ENCODE peak calls at places on chromosomes 13 and 19, in six cellular contexts. K is left lung; E is GM23338; X is CD8-positive, alpha-beta T cell; O is ascending aorta; T is DND-41. J is an unnamed sample.

GRCh38 chr19:47471733-47472457 is at the start of gene SLC8A2:
- DNase-seq in O (peak), X (peak), T (peak), K (peak), E (peak), J (no peak)

GRCh38 chr19:7260161-7260560 is 34.1 kb downstream of the INSR start:
- DNase-seq in X (no peak), K (no peak), O (no peak), E (no peak), T (no peak), J (no peak)

GRCh38 chr13:34708914-34709313 is 233.2 kb upstream of the NBEA start:
- DNase-seq in T (no peak), K (no peak), E (no peak), X (no peak), O (no peak), J (no peak)

GRCh38 chr19:10842788-10843187 is 5.4 kb upstream of the C19orf38 start:
- DNase-seq in E (no peak), X (no peak), K (no peak), T (no peak), O (no peak), J (no peak)

GRCh38 chr19:4477034-4477801 is 5.1 kb downstream of the HDGFL2 start:
- DNase-seq in T (no peak), X (no peak), O (no peak), K (no peak), E (no peak), J (no peak)

GRCh38 chr13:32471187-32471922 is 43.4 kb upstream of the N4BP2L1 start:
- DNase-seq in O (no peak), T (no peak), X (no peak), K (peak), E (no peak), J (no peak)

GRCh38 chr13:20487927-20488326 is 37.7 kb downstream of the CRYL1 start:
- DNase-seq in X (no peak), T (peak), K (no peak), E (no peak), O (no peak), J (no peak)

GRCh38 chr19:16922949-16923348 is 34.1 kb downstream of the F2RL3 start:
- DNase-seq in E (no peak), T (no peak), X (no peak), O (no peak), K (no peak), J (no peak)

GRCh38 chr13:44306401-44307192 is 67.0 kb upstream of the SERP2 start:
- DNase-seq in K (no peak), X (no peak), E (peak), O (peak), T (peak), J (no peak)

GRCh38 chr19:46410205-46411087 is 2.9 kb downstream of the CCDC8 start:
- DNase-seq in E (no peak), O (no peak), T (no peak), X (no peak), K (no peak), J (no peak)

GRCh38 chr19:56403261-56403660 is 871 bp upstream of the ZNF583 start:
- DNase-seq in T (no peak), E (no peak), X (no peak), K (no peak), O (no peak), J (no peak)

GRCh38 chr19:43560687-43561086 is 14.6 kb downstream of the XRCC1 start:
- DNase-seq in K (no peak), X (peak), O (no peak), T (no peak), E (peak), J (no peak)

DNA sequence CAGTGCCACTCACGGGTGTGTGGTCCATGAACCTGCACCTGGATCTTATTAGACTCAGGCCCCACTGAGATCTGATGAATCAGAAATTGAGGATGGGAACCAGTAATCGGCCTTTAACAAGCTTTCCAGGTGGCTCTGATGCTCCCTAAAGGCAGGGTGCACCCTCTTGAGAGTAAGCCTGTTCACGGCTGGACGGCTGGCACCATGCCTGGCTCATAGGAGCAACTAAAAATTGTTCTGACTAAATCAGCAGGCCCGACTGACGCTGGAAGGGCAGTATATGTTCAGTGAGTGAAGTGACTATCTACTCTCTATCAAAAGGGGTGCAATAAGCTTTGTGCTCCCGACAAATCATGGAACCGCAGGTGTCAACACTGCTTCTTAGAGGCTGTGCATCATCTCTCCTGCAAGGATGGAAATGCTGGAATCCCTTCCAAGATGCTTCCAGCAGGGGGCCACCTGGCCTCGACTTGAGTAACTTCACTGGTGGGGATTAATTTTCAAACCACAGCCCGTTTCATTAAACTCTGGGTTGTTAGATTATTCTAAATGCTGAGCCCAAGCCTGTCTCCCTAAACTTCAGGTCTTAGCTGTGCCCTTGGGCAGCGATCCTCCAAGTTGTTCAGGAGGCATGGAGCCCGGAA is 28.4 kb downstream of the TMTC4 start:
- DNase-seq in O (no peak), E (peak), X (no peak), T (no peak), K (no peak), J (no peak)
- TF ChIP-seq CTCF in O (no peak), E (peak), X (no peak), T (peak), K (no peak), J (no peak)

GRCh38 chr19:13765395-13766094 is 1.2 kb downstream of the MRI1 start:
- DNase-seq in T (no peak), X (no peak), O (no peak), K (no peak), E (peak), J (no peak)
- TF ChIP-seq CTCF in T (no peak), X (no peak), O (no peak), K (no peak), E (peak), J (no peak)

DNA sequence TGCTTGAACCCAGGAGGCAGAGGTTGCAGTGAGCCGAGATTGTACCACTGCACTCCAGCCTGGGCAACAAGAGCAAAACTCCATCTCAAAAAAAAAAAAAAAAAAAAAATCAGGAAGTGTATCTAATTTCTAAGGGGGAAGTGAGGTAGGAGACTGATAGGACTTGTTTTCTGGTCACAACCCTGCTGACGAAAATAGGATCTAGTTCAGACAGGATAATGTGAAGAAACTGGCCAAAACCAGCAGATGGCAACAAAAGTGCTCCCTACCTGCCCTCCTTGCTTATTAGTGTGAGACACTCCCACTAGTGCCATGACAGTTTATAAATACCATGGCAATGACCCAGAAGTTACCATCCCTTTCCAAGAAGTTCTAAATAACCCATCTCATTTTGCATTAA is 36.0 kb upstream of the KPNA3 start:
- DNase-seq in K (no peak), O (no peak), T (no peak), E (peak), X (no peak), J (no peak)
- TF ChIP-seq CTCF in K (no peak), O (no peak), T (no peak), E (peak), X (no peak), J (no peak)

GRCh38 chr19:39339636-39340035 is 2.6 kb upstream of the SAMD4B start:
- DNase-seq in X (no peak), E (no peak), T (no peak), K (no peak), O (no peak), J (no peak)
- TF ChIP-seq CTCF in X (no peak), E (no peak), T (no peak), K (no peak), O (no peak), J (no peak)